ENCODE peak calls at places on chromosomes 5 and 9, in ten cellular contexts. One of them, this sample, is unnamed.

GRCh38 chr5:90201923-90202322 is 207.6 kb downstream of the CETN3 start:
- ATAC-seq in activated CD8-positive, alpha-beta T cell treated with anti-CD3 and anti-CD28 coated beads, Interleukin-2, amount 10 ng/mL, durations not matched to agents 7 days and 5 days: no peak
- ATAC-seq in lower lobe of right lung: no peak
- ATAC-seq in A549: no peak
- ATAC-seq in T-helper 17 cell: no peak
- ATAC-seq in right lobe of liver: no peak
- ATAC-seq in activated naive CD8-positive, alpha-beta T cell treated with anti-CD3 and anti-CD28 coated beads, Interleukin-2, amount 10 ng/mL, durations not matched to agents 7 days and 5 days: no peak
- ATAC-seq in omental fat pad: no peak
- ATAC-seq in CD4-positive, alpha-beta T cell: no peak
- ATAC-seq in right cardiac atrium: no peak
- ATAC-seq in this sample: peak

GRCh38 chr5:16871746-16872339 is 64.2 kb downstream of the MYO10 start:
- ATAC-seq in activated CD8-positive, alpha-beta T cell treated with anti-CD3 and anti-CD28 coated beads, Interleukin-2, amount 10 ng/mL, durations not matched to agents 7 days and 5 days: no peak
- ATAC-seq in lower lobe of right lung: no peak
- ATAC-seq in A549: peak
- ATAC-seq in T-helper 17 cell: no peak
- ATAC-seq in right lobe of liver: peak
- ATAC-seq in activated naive CD8-positive, alpha-beta T cell treated with anti-CD3 and anti-CD28 coated beads, Interleukin-2, amount 10 ng/mL, durations not matched to agents 7 days and 5 days: no peak
- ATAC-seq in omental fat pad: no peak
- ATAC-seq in CD4-positive, alpha-beta T cell: no peak
- ATAC-seq in right cardiac atrium: no peak
- ATAC-seq in this sample: peak

GRCh38 chr5:18745988-18746615 is 1111.8 kb downstream of the TAF11L14 start:
- ATAC-seq in activated CD8-positive, alpha-beta T cell treated with anti-CD3 and anti-CD28 coated beads, Interleukin-2, amount 10 ng/mL, durations not matched to agents 7 days and 5 days: peak
- ATAC-seq in lower lobe of right lung: peak
- ATAC-seq in A549: peak
- ATAC-seq in T-helper 17 cell: peak
- ATAC-seq in right lobe of liver: peak
- ATAC-seq in activated naive CD8-positive, alpha-beta T cell treated with anti-CD3 and anti-CD28 coated beads, Interleukin-2, amount 10 ng/mL, durations not matched to agents 7 days and 5 days: peak
- ATAC-seq in omental fat pad: no peak
- ATAC-seq in CD4-positive, alpha-beta T cell: peak
- ATAC-seq in right cardiac atrium: no peak
- ATAC-seq in this sample: peak

GRCh38 chr5:32710335-32710858 is 724 bp upstream of the NPR3 start:
- ATAC-seq in activated CD8-positive, alpha-beta T cell treated with anti-CD3 and anti-CD28 coated beads, Interleukin-2, amount 10 ng/mL, durations not matched to agents 7 days and 5 days: peak
- ATAC-seq in lower lobe of right lung: peak
- ATAC-seq in A549: peak
- ATAC-seq in T-helper 17 cell: no peak
- ATAC-seq in right lobe of liver: peak
- ATAC-seq in activated naive CD8-positive, alpha-beta T cell treated with anti-CD3 and anti-CD28 coated beads, Interleukin-2, amount 10 ng/mL, durations not matched to agents 7 days and 5 days: peak
- ATAC-seq in omental fat pad: no peak
- ATAC-seq in CD4-positive, alpha-beta T cell: no peak
- ATAC-seq in right cardiac atrium: peak
- ATAC-seq in this sample: peak

GRCh38 chr5:10866913-10867312 is 105.9 kb upstream of the DAP start:
- ATAC-seq in activated CD8-positive, alpha-beta T cell treated with anti-CD3 and anti-CD28 coated beads, Interleukin-2, amount 10 ng/mL, durations not matched to agents 7 days and 5 days: no peak
- ATAC-seq in lower lobe of right lung: peak
- ATAC-seq in A549: no peak
- ATAC-seq in T-helper 17 cell: no peak
- ATAC-seq in right lobe of liver: no peak
- ATAC-seq in activated naive CD8-positive, alpha-beta T cell treated with anti-CD3 and anti-CD28 coated beads, Interleukin-2, amount 10 ng/mL, durations not matched to agents 7 days and 5 days: no peak
- ATAC-seq in omental fat pad: no peak
- ATAC-seq in CD4-positive, alpha-beta T cell: no peak
- ATAC-seq in right cardiac atrium: no peak
- ATAC-seq in this sample: no peak

GRCh38 chr9:131818089-131818488 is 78.2 kb upstream of the RAPGEF1 start:
- ATAC-seq in activated CD8-positive, alpha-beta T cell treated with anti-CD3 and anti-CD28 coated beads, Interleukin-2, amount 10 ng/mL, durations not matched to agents 7 days and 5 days: no peak
- ATAC-seq in lower lobe of right lung: no peak
- ATAC-seq in A549: peak
- ATAC-seq in T-helper 17 cell: no peak
- ATAC-seq in right lobe of liver: no peak
- ATAC-seq in activated naive CD8-positive, alpha-beta T cell treated with anti-CD3 and anti-CD28 coated beads, Interleukin-2, amount 10 ng/mL, durations not matched to agents 7 days and 5 days: no peak
- ATAC-seq in omental fat pad: no peak
- ATAC-seq in CD4-positive, alpha-beta T cell: no peak
- ATAC-seq in right cardiac atrium: no peak
- ATAC-seq in this sample: no peak

GRCh38 chr5:133461796-133462516 is 150.4 kb downstream of the FSTL4 start:
- ATAC-seq in activated CD8-positive, alpha-beta T cell treated with anti-CD3 and anti-CD28 coated beads, Interleukin-2, amount 10 ng/mL, durations not matched to agents 7 days and 5 days: no peak
- ATAC-seq in lower lobe of right lung: peak
- ATAC-seq in A549: no peak
- ATAC-seq in T-helper 17 cell: no peak
- ATAC-seq in right lobe of liver: no peak
- ATAC-seq in activated naive CD8-positive, alpha-beta T cell treated with anti-CD3 and anti-CD28 coated beads, Interleukin-2, amount 10 ng/mL, durations not matched to agents 7 days and 5 days: no peak
- ATAC-seq in omental fat pad: no peak
- ATAC-seq in CD4-positive, alpha-beta T cell: no peak
- ATAC-seq in right cardiac atrium: peak
- ATAC-seq in this sample: no peak

GRCh38 chr9:3553076-3553765 is 27.4 kb upstream of the RFX3 start:
- ATAC-seq in activated CD8-positive, alpha-beta T cell treated with anti-CD3 and anti-CD28 coated beads, Interleukin-2, amount 10 ng/mL, durations not matched to agents 7 days and 5 days: no peak
- ATAC-seq in lower lobe of right lung: no peak
- ATAC-seq in A549: no peak
- ATAC-seq in T-helper 17 cell: no peak
- ATAC-seq in right lobe of liver: no peak
- ATAC-seq in activated naive CD8-positive, alpha-beta T cell treated with anti-CD3 and anti-CD28 coated beads, Interleukin-2, amount 10 ng/mL, durations not matched to agents 7 days and 5 days: no peak
- ATAC-seq in omental fat pad: no peak
- ATAC-seq in CD4-positive, alpha-beta T cell: no peak
- ATAC-seq in right cardiac atrium: no peak
- ATAC-seq in this sample: no peak

GRCh38 chr9:88583901-88584596 is 49.1 kb downstream of the NXNL2 start:
- ATAC-seq in activated CD8-positive, alpha-beta T cell treated with anti-CD3 and anti-CD28 coated beads, Interleukin-2, amount 10 ng/mL, durations not matched to agents 7 days and 5 days: no peak
- ATAC-seq in lower lobe of right lung: no peak
- ATAC-seq in A549: no peak
- ATAC-seq in T-helper 17 cell: no peak
- ATAC-seq in right lobe of liver: no peak
- ATAC-seq in activated naive CD8-positive, alpha-beta T cell treated with anti-CD3 and anti-CD28 coated beads, Interleukin-2, amount 10 ng/mL, durations not matched to agents 7 days and 5 days: no peak
- ATAC-seq in omental fat pad: peak
- ATAC-seq in CD4-positive, alpha-beta T cell: no peak
- ATAC-seq in right cardiac atrium: peak
- ATAC-seq in this sample: peak

GRCh38 chr5:108536321-108536720 is 154.4 kb upstream of the FBXL17 start:
- ATAC-seq in activated CD8-positive, alpha-beta T cell treated with anti-CD3 and anti-CD28 coated beads, Interleukin-2, amount 10 ng/mL, durations not matched to agents 7 days and 5 days: no peak
- ATAC-seq in lower lobe of right lung: no peak
- ATAC-seq in A549: no peak
- ATAC-seq in T-helper 17 cell: no peak
- ATAC-seq in right lobe of liver: no peak
- ATAC-seq in activated naive CD8-positive, alpha-beta T cell treated with anti-CD3 and anti-CD28 coated beads, Interleukin-2, amount 10 ng/mL, durations not matched to agents 7 days and 5 days: no peak
- ATAC-seq in omental fat pad: no peak
- ATAC-seq in CD4-positive, alpha-beta T cell: no peak
- ATAC-seq in right cardiac atrium: no peak
- ATAC-seq in this sample: no peak

GRCh38 chr9:42388146-42388690 is 204.8 kb downstream of the SPATA31A6 start:
- ATAC-seq in activated CD8-positive, alpha-beta T cell treated with anti-CD3 and anti-CD28 coated beads, Interleukin-2, amount 10 ng/mL, durations not matched to agents 7 days and 5 days: no peak
- ATAC-seq in lower lobe of right lung: peak
- ATAC-seq in A549: peak
- ATAC-seq in T-helper 17 cell: peak
- ATAC-seq in right lobe of liver: peak
- ATAC-seq in activated naive CD8-positive, alpha-beta T cell treated with anti-CD3 and anti-CD28 coated beads, Interleukin-2, amount 10 ng/mL, durations not matched to agents 7 days and 5 days: no peak
- ATAC-seq in omental fat pad: no peak
- ATAC-seq in CD4-positive, alpha-beta T cell: no peak
- ATAC-seq in right cardiac atrium: peak
- ATAC-seq in this sample: peak

GRCh38 chr5:38531518-38531917 is 24.9 kb downstream of the LIFR start:
- ATAC-seq in activated CD8-positive, alpha-beta T cell treated with anti-CD3 and anti-CD28 coated beads, Interleukin-2, amount 10 ng/mL, durations not matched to agents 7 days and 5 days: no peak
- ATAC-seq in lower lobe of right lung: no peak
- ATAC-seq in A549: no peak
- ATAC-seq in T-helper 17 cell: no peak
- ATAC-seq in right lobe of liver: no peak
- ATAC-seq in activated naive CD8-positive, alpha-beta T cell treated with anti-CD3 and anti-CD28 coated beads, Interleukin-2, amount 10 ng/mL, durations not matched to agents 7 days and 5 days: no peak
- ATAC-seq in omental fat pad: no peak
- ATAC-seq in CD4-positive, alpha-beta T cell: no peak
- ATAC-seq in right cardiac atrium: no peak
- ATAC-seq in this sample: no peak

GRCh38 chr5:128491291-128491690 is 46.8 kb downstream of the FBN2 start:
- ATAC-seq in activated CD8-positive, alpha-beta T cell treated with anti-CD3 and anti-CD28 coated beads, Interleukin-2, amount 10 ng/mL, durations not matched to agents 7 days and 5 days: no peak
- ATAC-seq in lower lobe of right lung: no peak
- ATAC-seq in A549: no peak
- ATAC-seq in T-helper 17 cell: no peak
- ATAC-seq in right lobe of liver: no peak
- ATAC-seq in activated naive CD8-positive, alpha-beta T cell treated with anti-CD3 and anti-CD28 coated beads, Interleukin-2, amount 10 ng/mL, durations not matched to agents 7 days and 5 days: no peak
- ATAC-seq in omental fat pad: no peak
- ATAC-seq in CD4-positive, alpha-beta T cell: no peak
- ATAC-seq in right cardiac atrium: no peak
- ATAC-seq in this sample: no peak

GRCh38 chr5:65190328-65191053 is 291.2 kb downstream of the ADAMTS6 start:
- ATAC-seq in activated CD8-positive, alpha-beta T cell treated with anti-CD3 and anti-CD28 coated beads, Interleukin-2, amount 10 ng/mL, durations not matched to agents 7 days and 5 days: no peak
- ATAC-seq in lower lobe of right lung: no peak
- ATAC-seq in A549: no peak
- ATAC-seq in T-helper 17 cell: no peak
- ATAC-seq in right lobe of liver: no peak
- ATAC-seq in activated naive CD8-positive, alpha-beta T cell treated with anti-CD3 and anti-CD28 coated beads, Interleukin-2, amount 10 ng/mL, durations not matched to agents 7 days and 5 days: no peak
- ATAC-seq in omental fat pad: no peak
- ATAC-seq in CD4-positive, alpha-beta T cell: no peak
- ATAC-seq in right cardiac atrium: no peak
- ATAC-seq in this sample: peak

GRCh38 chr5:131193106-131193505 is 22.4 kb downstream of the LYRM7 start:
- ATAC-seq in activated CD8-positive, alpha-beta T cell treated with anti-CD3 and anti-CD28 coated beads, Interleukin-2, amount 10 ng/mL, durations not matched to agents 7 days and 5 days: no peak
- ATAC-seq in lower lobe of right lung: no peak
- ATAC-seq in A549: no peak
- ATAC-seq in T-helper 17 cell: no peak
- ATAC-seq in right lobe of liver: no peak
- ATAC-seq in activated naive CD8-positive, alpha-beta T cell treated with anti-CD3 and anti-CD28 coated beads, Interleukin-2, amount 10 ng/mL, durations not matched to agents 7 days and 5 days: no peak
- ATAC-seq in omental fat pad: no peak
- ATAC-seq in CD4-positive, alpha-beta T cell: no peak
- ATAC-seq in right cardiac atrium: no peak
- ATAC-seq in this sample: peak

GRCh38 chr9:88988796-88989641 is 2.2 kb upstream of the S1PR3 start:
- ATAC-seq in activated CD8-positive, alpha-beta T cell treated with anti-CD3 and anti-CD28 coated beads, Interleukin-2, amount 10 ng/mL, durations not matched to agents 7 days and 5 days: peak
- ATAC-seq in lower lobe of right lung: no peak
- ATAC-seq in A549: no peak
- ATAC-seq in T-helper 17 cell: peak
- ATAC-seq in right lobe of liver: no peak
- ATAC-seq in activated naive CD8-positive, alpha-beta T cell treated with anti-CD3 and anti-CD28 coated beads, Interleukin-2, amount 10 ng/mL, durations not matched to agents 7 days and 5 days: peak
- ATAC-seq in omental fat pad: peak
- ATAC-seq in CD4-positive, alpha-beta T cell: peak
- ATAC-seq in right cardiac atrium: no peak
- ATAC-seq in this sample: no peak

GRCh38 chr9:35733109-35733541 is 659 bp downstream of the CREB3 start:
- ATAC-seq in activated CD8-positive, alpha-beta T cell treated with anti-CD3 and anti-CD28 coated beads, Interleukin-2, amount 10 ng/mL, durations not matched to agents 7 days and 5 days: no peak
- ATAC-seq in lower lobe of right lung: no peak
- ATAC-seq in A549: peak
- ATAC-seq in T-helper 17 cell: no peak
- ATAC-seq in right lobe of liver: no peak
- ATAC-seq in activated naive CD8-positive, alpha-beta T cell treated with anti-CD3 and anti-CD28 coated beads, Interleukin-2, amount 10 ng/mL, durations not matched to agents 7 days and 5 days: no peak
- ATAC-seq in omental fat pad: no peak
- ATAC-seq in CD4-positive, alpha-beta T cell: no peak
- ATAC-seq in right cardiac atrium: no peak
- ATAC-seq in this sample: peak

GRCh38 chr9:136375096-136375495 is 1.6 kb upstream of the CARD9 start:
- ATAC-seq in activated CD8-positive, alpha-beta T cell treated with anti-CD3 and anti-CD28 coated beads, Interleukin-2, amount 10 ng/mL, durations not matched to agents 7 days and 5 days: no peak
- ATAC-seq in lower lobe of right lung: no peak
- ATAC-seq in A549: no peak
- ATAC-seq in T-helper 17 cell: no peak
- ATAC-seq in right lobe of liver: no peak
- ATAC-seq in activated naive CD8-positive, alpha-beta T cell treated with anti-CD3 and anti-CD28 coated beads, Interleukin-2, amount 10 ng/mL, durations not matched to agents 7 days and 5 days: no peak
- ATAC-seq in omental fat pad: no peak
- ATAC-seq in CD4-positive, alpha-beta T cell: no peak
- ATAC-seq in right cardiac atrium: no peak
- ATAC-seq in this sample: no peak

GRCh38 chr9:114033397-114034103 is 44.5 kb downstream of the AMBP start:
- ATAC-seq in activated CD8-positive, alpha-beta T cell treated with anti-CD3 and anti-CD28 coated beads, Interleukin-2, amount 10 ng/mL, durations not matched to agents 7 days and 5 days: peak
- ATAC-seq in lower lobe of right lung: no peak
- ATAC-seq in A549: peak
- ATAC-seq in T-helper 17 cell: no peak
- ATAC-seq in right lobe of liver: peak
- ATAC-seq in activated naive CD8-positive, alpha-beta T cell treated with anti-CD3 and anti-CD28 coated beads, Interleukin-2, amount 10 ng/mL, durations not matched to agents 7 days and 5 days: no peak
- ATAC-seq in omental fat pad: no peak
- ATAC-seq in CD4-positive, alpha-beta T cell: no peak
- ATAC-seq in right cardiac atrium: peak
- ATAC-seq in this sample: peak